ENCODE peak calls at places on chromosomes 6 and 20, in four cellular contexts. S is mesendoderm, H is breast epithelium, M is body of pancreas. F is an unnamed sample. For H3K4me1, the result is how much of the 10 kb centered on the place peaks cover.

GRCh38 chr6:93294879-93295278 is 124.5 kb downstream of the EPHA7 start:
- DNase-seq in S (no peak), H (no peak), M (no peak), F (no peak)

GRCh38 chr20:2122921-2123320 is 21.3 kb downstream of the STK35 start:
- DNase-seq in S (no peak), H (peak), M (peak), F (no peak)

GRCh38 chr20:32285621-32286334 is 8.3 kb downstream of the KIF3B start:
- DNase-seq in S (no peak), H (no peak), M (no peak), F (peak)

GRCh38 chr6:110415297-110415916 is at the start of gene DDO:
- DNase-seq in S (no peak), H (peak), M (peak), F (no peak)

GRCh38 chr6:119749341-119749740 is 399.8 kb upstream of the MAN1A1 start:
- DNase-seq in S (no peak), H (no peak), M (no peak), F (no peak)

GRCh38 chr6:64010010-64010409 is 374.4 kb downstream of the PHF3 start:
- DNase-seq in S (no peak), H (no peak), M (no peak), F (no peak)

GRCh38 chr6:3773696-3774298 is 22.3 kb upstream of the PXDC1 start:
- DNase-seq in S (no peak), H (no peak), M (peak), F (no peak)

GRCh38 chr6:90403489-90404381 is 107.1 kb upstream of the BACH2 start:
- DNase-seq in S (peak), H (peak), M (no peak), F (no peak)

GRCh38 chr6:157333956-157334355 is 10.6 kb upstream of the TMEM242 start:
- DNase-seq in S (no peak), H (no peak), M (no peak), F (no peak)

DNA sequence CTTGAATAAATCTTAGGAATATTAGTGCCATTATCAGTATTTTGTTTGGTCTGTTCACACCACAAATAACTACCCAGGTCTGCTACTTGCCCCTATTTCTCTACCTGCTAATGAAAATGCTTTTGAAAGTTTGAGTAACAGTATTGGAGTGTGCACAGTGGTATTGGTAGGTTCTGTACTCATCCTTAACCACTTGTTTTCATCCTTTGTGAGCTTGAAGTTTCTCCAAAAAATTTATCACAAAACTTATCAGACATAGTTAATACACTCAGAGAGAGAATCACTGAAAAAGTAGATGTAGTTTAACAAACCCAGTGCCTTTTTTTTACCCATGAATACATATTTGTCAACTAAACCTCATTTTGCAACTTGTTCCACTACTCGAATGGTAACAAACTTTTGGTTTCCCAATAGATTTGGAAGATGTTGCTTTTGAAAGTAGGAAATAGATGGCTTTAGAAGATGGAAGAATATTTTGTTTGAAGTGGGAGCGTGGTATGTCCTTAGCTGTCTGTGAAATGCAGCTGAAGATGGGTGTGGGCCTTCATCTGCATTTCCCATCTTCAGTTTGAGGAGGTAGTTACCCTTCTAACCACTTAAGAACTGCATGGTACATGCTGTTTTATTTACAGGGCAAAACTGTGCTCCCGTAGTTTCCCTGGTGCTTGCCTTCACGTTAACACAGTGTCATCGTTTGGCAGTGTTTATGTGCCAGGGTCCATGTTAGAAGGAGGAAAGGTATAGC is 9.0 kb downstream of the PTPN1 start:
- DNase-seq in S (no peak), H (peak), M (no peak), F (no peak)
- H3K4me1 ChIP-seq in S (under half), H (under half), M (under half), F (half or more)

GRCh38 chr6:18302561-18303439 is 38.5 kb upstream of the DEK start:
- DNase-seq in S (peak), H (no peak), M (no peak), F (no peak)
- H3K4me3 ChIP-seq in S (no peak), H (no peak), M (no peak), F (no peak)

GRCh38 chr6:158795516-158795915 is 23.7 kb downstream of the EZR start:
- DNase-seq in S (no peak), H (no peak), M (no peak), F (no peak)

GRCh38 chr6:158799051-158799792 is 19.9 kb downstream of the EZR start:
- DNase-seq in S (no peak), H (no peak), M (peak), F (no peak)

GRCh38 chr6:158798311-158798710 is 20.9 kb downstream of the EZR start:
- DNase-seq in S (no peak), H (no peak), M (no peak), F (no peak)

GRCh38 chr6:158796353-158796752 is 22.8 kb downstream of the EZR start:
- DNase-seq in S (no peak), H (no peak), M (no peak), F (no peak)

DNA sequence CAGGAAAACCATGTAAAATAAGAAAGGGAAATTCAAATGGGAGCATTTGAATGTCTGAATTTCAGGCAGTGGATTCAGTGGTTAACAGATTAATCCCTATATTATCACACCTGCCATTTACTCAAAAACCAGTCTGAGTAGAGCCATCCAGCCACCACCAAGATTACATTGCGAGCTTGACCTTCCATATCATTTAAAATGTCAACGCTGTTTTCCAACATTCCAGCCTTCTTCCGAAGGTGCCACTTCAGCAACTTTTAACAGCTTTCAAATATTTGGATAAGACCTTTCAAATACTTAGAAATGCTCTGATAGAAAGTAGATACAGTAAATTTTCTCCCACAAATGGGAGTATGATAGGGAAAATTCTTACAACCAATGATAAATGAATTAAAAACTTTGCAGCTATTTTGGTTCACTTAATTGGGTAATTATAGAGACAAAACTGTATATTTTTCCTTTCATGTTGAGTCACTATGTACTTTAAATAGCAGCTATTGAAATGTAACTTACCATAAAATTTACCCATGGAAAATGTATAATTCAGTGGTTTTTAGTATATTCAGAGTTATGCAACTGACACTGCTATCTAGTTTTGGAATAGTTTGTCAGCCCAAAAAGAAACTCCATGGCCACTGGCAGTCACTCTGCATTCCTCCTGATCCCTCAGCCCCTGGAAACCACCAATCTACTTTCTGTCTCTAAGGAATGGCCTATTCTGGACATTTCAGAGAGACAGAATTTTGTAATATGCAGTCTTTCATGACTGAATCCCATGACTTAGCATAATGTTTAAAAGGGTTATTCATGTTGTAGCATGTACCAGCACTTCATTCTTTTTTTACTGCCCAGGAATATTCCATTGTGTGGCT is 21.6 kb downstream of the EZR start:
- DNase-seq in S (no peak), H (no peak), M (no peak), F (no peak)
- H3K27ac ChIP-seq in S (no peak), H (peak), M (no peak), F (no peak)

DNA sequence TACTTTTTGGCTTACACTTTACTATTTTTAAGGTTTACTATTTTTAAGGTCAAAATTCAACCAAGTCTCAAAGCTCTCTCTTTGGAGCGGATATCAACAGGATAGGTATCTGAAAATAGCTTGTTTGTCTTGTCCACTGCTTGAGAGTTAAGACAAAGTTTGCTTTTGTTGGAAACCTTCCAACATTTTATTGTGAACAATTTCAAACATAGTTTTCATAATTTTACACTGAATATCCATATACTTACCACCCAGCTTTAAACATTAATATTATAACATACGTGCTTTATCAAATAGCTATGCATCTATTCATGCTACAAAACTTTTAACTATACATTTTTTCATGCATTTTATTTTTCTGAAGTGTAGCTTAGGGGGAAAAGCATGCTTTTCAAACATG is 109.9 kb downstream of the FYN start:
- DNase-seq in S (no peak), H (no peak), M (no peak), F (no peak)
- H3K4me1 ChIP-seq in S (under half), H (under half), M (under half), F (half or more)

GRCh38 chr6:155447949-155448348 is 7.7 kb downstream of the NOX3 start:
- DNase-seq in S (no peak), H (no peak), M (no peak), F (no peak)

GRCh38 chr6:155444952-155445903 is 10.4 kb downstream of the NOX3 start:
- DNase-seq in S (peak), H (no peak), M (no peak), F (no peak)

GRCh38 chr6:155452576-155452975 is 3.1 kb downstream of the NOX3 start:
- DNase-seq in S (no peak), H (no peak), M (no peak), F (no peak)

GRCh38 chr6:155450194-155450593 is 5.4 kb downstream of the NOX3 start:
- DNase-seq in S (no peak), H (no peak), M (no peak), F (no peak)

DNA sequence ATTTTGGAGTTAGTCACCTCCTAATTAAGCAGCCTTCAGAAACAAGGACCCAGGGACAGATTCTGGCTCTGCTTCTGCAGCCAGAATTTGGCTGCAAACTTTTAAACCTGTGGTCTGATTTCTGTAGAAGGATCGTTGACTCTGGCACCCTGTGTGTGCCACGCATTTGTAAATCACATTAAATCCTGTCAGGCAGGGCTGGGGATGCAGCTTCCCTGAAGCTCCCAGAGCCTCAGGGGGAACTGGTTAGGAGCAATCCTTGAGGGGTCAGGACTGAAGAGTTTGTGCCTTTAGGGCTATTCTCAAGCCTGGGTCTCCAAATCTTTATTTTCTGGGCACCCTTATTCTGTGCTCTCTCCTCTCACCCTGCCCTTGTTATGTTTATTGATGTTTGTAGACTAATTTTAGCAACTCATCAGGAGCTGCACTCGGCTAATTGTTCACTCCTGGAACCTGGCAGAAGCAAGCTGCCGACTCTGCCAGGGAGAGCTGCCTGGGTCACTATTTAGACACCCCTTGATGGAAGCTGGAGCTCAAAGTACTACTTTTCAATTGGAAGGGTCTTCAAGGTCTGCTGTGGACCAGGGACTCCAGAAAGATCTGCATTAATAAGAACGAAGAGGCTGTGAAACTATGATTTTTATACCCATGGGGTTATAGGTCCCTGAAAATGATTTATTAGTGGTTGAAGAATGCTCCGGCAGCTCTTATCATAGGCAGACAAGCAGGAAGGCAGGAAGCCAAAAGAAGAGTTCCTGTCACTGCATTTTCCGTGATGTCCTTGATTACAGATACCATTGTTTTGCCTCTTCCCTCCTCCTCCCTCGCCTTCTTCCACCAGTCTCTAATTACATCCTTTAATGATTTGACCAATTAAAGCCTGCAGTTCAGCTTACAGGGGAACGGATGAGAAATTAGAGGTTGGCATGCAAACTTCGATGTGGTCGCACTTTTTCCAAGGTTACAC is 6.5 kb downstream of the NOX3 start:
- DNase-seq in S (peak), H (no peak), M (no peak), F (no peak)
- H3K4me3 ChIP-seq in S (no peak), H (no peak), M (no peak), F (no peak)

GRCh38 chr6:169340395-169340794 is 86.7 kb upstream of the THBS2 start:
- DNase-seq in S (no peak), H (no peak), M (no peak), F (no peak)
- H3K27ac ChIP-seq in S (no peak), H (no peak), M (no peak), F (no peak)

DNA sequence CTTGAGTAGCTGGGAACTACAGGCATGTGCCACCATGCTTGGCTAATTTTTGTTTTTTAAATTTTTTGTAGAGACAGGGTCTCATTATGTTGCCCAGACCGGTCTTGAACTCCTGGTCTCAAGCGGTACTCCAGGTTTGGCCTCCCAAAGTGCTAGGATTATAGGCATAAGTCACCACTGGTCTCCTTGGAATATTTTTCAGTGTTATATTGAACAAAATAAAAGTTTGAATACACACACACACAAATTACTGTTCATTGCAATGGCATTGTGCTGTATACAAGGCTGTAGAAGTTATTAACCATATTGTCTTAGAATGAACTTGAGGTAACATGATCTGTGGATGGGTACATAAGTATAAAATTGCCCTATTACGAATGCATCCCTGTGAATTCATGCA is 166.1 kb downstream of the BCAS1 start:
- DNase-seq in S (no peak), H (no peak), M (no peak), F (no peak)
- H3K4me1 ChIP-seq in S (under half), H (under half), M (under half), F (under half)

GRCh38 chr6:30877419-30878262 is 6.7 kb upstream of the DDR1 start:
- DNase-seq in S (peak), H (peak), M (peak), F (peak)
- H3K4me3 ChIP-seq in S (no peak), H (peak), M (no peak), F (peak)

DNA sequence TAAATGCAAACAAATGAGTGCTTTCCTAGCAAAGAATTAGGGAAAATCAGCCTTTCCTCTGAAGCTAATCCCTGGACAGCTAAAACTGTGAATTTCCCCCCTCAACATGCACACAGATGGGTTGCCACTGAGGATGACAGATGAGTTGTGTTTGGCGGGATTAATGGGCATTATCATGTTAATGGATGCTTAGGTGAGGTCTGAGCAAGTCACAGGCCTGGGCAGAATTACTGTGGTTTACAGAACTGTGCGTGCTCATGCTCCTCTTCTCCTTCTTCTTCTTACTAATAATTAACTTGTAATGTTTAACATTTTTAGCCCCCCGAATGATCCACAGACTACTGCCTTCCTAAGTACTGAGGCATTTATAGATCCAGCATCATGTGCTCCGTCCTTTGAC is 753.3 kb upstream of the MMS22L start:
- DNase-seq in S (peak), H (no peak), M (no peak), F (no peak)
- H3K27ac ChIP-seq in S (no peak), H (no peak), M (no peak), F (no peak)

GRCh38 chr20:35472209-35472608 is 16.8 kb downstream of the CEP250 start:
- DNase-seq in S (no peak), H (no peak), M (no peak), F (no peak)
- H3K4me1 ChIP-seq in S (under half), H (under half), M (under half), F (under half)